ENCODE peak calls at places on chromosomes 12 and 14, in seven cellular contexts. J is Panc1, F is stomach, X is IMR-90, T is cardiac fibroblast, M is heart right ventricle, S is astrocyte of the spinal cord. O is an unnamed sample.

GRCh38 chr14:92154283-92154942 is 32.6 kb downstream of the CPSF2 start:
- DNase-seq in J (no peak), F (no peak), X (peak), T (peak), M (no peak), S (peak), O (peak)

GRCh38 chr14:76212242-76212641 is 60.5 kb downstream of the GPATCH2L start:
- DNase-seq in J (no peak), F (no peak), X (no peak), T (no peak), M (no peak), S (no peak), O (no peak)

GRCh38 chr12:121132601-121133481 is at the start of gene P2RX7:
- DNase-seq in J (no peak), F (peak), X (peak), T (peak), M (peak), S (peak), O (peak)

GRCh38 chr12:104684884-104685283 is 228.1 kb downstream of the CHST11 start:
- DNase-seq in J (no peak), F (no peak), X (peak), T (no peak), M (no peak), S (peak), O (peak)

GRCh38 chr12:111171334-111171733 is 197.6 kb downstream of the PHETA1 start:
- DNase-seq in J (no peak), F (no peak), X (no peak), T (no peak), M (no peak), S (no peak), O (no peak)

GRCh38 chr12:44889871-44890270 is 13.8 kb upstream of the NELL2 start:
- DNase-seq in J (no peak), F (no peak), X (no peak), T (no peak), M (no peak), S (no peak), O (no peak)

GRCh38 chr12:79115743-79116142 is 251.2 kb downstream of the SYT1 start:
- DNase-seq in J (no peak), F (no peak), X (no peak), T (no peak), M (no peak), S (no peak), O (no peak)

GRCh38 chr14:71341160-71341559 is 433.9 kb downstream of the PCNX1 start:
- DNase-seq in J (no peak), F (no peak), X (no peak), T (no peak), M (no peak), S (no peak), O (no peak)

GRCh38 chr12:49505672-49506071 is 33.2 kb upstream of the KCNH3 start:
- DNase-seq in J (no peak), F (no peak), X (peak), T (peak), M (no peak), S (peak), O (peak)

GRCh38 chr12:108311605-108312004 is 27.5 kb downstream of the CMKLR1 start:
- DNase-seq in J (no peak), F (no peak), X (no peak), T (no peak), M (no peak), S (no peak), O (no peak)

GRCh38 chr12:98763656-98764055 is 118.6 kb downstream of the APAF1 start:
- DNase-seq in J (no peak), F (no peak), X (no peak), T (no peak), M (no peak), S (no peak), O (no peak)

GRCh38 chr12:61810486-61810885 is 449.7 kb upstream of the USP15 start:
- DNase-seq in J (no peak), F (no peak), X (no peak), T (no peak), M (no peak), S (no peak), O (no peak)

GRCh38 chr14:59632381-59632780 is 55.8 kb upstream of the CCDC175 start:
- DNase-seq in J (no peak), F (peak), X (peak), T (peak), M (no peak), S (peak), O (peak)

GRCh38 chr12:109539508-109539907 is 33.8 kb downstream of the MMAB start:
- DNase-seq in J (no peak), F (no peak), X (peak), T (peak), M (no peak), S (peak), O (no peak)

GRCh38 chr12:116048886-116049285 is 228.6 kb downstream of the MED13L start:
- DNase-seq in J (no peak), F (no peak), X (no peak), T (peak), M (no peak), S (no peak), O (no peak)

GRCh38 chr12:83365317-83365716 is 678.6 kb downstream of the TMTC2 start:
- DNase-seq in J (no peak), F (no peak), X (no peak), T (no peak), M (no peak), S (no peak), O (no peak)

GRCh38 chr14:32300146-32300545 is 29.0 kb upstream of the AKAP6 start:
- DNase-seq in J (no peak), F (no peak), X (no peak), T (no peak), M (no peak), S (no peak), O (no peak)

GRCh38 chr14:105748204-105748578 is 221.8 kb downstream of the TMEM121 start:
- DNase-seq in J (no peak), F (no peak), X (no peak), T (peak), M (peak), S (no peak), O (no peak)

GRCh38 chr14:105148604-105149145 is 19.9 kb downstream of the JAG2 start:
- DNase-seq in J (no peak), F (no peak), X (no peak), T (no peak), M (no peak), S (no peak), O (no peak)

GRCh38 chr14:68961781-68962584 is 17.1 kb downstream of the ACTN1 start:
- DNase-seq in J (no peak), F (no peak), X (peak), T (peak), M (no peak), S (peak), O (no peak)

GRCh38 chr14:101593411-101594181 is 32.3 kb downstream of the DIO3 start:
- DNase-seq in J (no peak), F (no peak), X (no peak), T (no peak), M (no peak), S (no peak), O (no peak)

GRCh38 chr12:112809684-112810083 is 18.1 kb downstream of the RPH3A start:
- DNase-seq in J (no peak), F (no peak), X (no peak), T (no peak), M (no peak), S (no peak), O (no peak)

GRCh38 chr12:3132636-3133409 is 55.6 kb downstream of the TSPAN9 start:
- DNase-seq in J (no peak), F (no peak), X (peak), T (peak), M (peak), S (peak), O (peak)

GRCh38 chr14:29868000-29868399 is 59.6 kb downstream of the PRKD1 start:
- DNase-seq in J (no peak), F (no peak), X (peak), T (no peak), M (no peak), S (peak), O (peak)

GRCh38 chr12:48197967-48198618 is 5.0 kb downstream of the OR10AD1 start:
- DNase-seq in J (peak), F (peak), X (peak), T (peak), M (peak), S (peak), O (peak)

GRCh38 chr12:48199784-48200198 is 3.3 kb downstream of the OR10AD1 start:
- DNase-seq in J (no peak), F (no peak), X (peak), T (no peak), M (no peak), S (no peak), O (peak)

GRCh38 chr12:48197549-48197966 is 5.5 kb downstream of the OR10AD1 start:
- DNase-seq in J (peak), F (no peak), X (no peak), T (peak), M (no peak), S (peak), O (peak)

GRCh38 chr12:48198619-48198973 is 4.5 kb downstream of the OR10AD1 start:
- DNase-seq in J (no peak), F (peak), X (no peak), T (no peak), M (peak), S (no peak), O (peak)

DNA sequence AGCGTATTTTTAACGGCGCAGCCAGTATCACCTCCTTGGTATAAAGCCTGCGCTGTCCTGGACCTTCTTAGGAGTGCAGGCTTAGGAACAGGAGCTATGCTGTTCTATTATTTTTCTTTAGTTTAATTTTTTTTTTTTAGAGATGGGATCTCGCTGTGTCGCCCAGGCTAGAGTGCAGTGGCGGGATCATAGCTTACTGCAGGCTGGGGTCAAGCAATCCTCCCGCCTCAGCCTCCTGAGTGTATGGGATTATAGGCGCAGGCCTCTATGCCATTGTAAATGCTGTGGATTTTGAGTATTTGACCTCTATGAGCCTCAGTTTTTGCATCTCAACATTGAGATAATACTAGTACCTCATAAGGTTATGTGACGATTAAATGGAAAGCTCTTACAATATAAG is 4.1 kb downstream of the OR10AD1 start:
- DNase-seq in J (no peak), F (no peak), X (no peak), T (no peak), M (no peak), S (no peak), O (no peak)
- H3K4me3 ChIP-seq in J (peak), F (peak), X (peak), T (peak), M (peak), S (peak), O (peak)

DNA sequence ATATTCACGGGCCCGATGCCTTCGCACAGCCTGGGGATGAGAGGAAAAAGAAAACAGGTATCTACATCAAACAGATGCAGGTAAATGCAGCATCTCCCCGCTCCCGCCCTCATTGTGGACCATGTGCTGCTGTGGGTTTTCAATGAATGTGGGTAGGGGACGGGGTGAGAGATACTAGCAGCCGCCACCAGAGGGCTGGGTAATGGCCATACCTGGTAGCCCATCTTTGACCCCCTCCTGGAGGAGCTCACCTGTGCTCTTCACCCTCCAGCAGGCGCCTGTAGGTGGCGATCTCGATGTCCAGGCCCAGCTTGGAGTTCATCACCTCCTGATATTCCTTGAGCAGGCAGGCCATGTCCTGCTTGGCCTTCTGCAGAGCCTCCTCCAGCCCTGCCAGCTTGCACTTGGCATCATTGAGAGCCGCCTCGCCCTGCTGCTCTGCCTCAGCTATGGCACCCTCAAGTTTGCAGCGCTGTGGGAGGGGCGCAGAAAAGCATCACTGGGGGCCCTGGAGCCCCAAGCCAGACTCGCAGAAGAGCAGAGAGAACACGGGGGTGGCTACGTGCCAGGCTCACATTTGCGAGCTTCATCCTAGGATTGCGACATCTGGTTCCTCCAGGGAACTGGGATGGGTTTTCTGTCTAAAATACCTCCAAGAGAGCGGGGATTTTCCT is 10.2 kb downstream of the KRT82 start:
- DNase-seq in J (no peak), F (no peak), X (no peak), T (peak), M (no peak), S (no peak), O (peak)
- TF ChIP-seq CTCF in J (peak), F (peak), X (no peak), T (peak), M (no peak), S (peak), O (peak)

DNA sequence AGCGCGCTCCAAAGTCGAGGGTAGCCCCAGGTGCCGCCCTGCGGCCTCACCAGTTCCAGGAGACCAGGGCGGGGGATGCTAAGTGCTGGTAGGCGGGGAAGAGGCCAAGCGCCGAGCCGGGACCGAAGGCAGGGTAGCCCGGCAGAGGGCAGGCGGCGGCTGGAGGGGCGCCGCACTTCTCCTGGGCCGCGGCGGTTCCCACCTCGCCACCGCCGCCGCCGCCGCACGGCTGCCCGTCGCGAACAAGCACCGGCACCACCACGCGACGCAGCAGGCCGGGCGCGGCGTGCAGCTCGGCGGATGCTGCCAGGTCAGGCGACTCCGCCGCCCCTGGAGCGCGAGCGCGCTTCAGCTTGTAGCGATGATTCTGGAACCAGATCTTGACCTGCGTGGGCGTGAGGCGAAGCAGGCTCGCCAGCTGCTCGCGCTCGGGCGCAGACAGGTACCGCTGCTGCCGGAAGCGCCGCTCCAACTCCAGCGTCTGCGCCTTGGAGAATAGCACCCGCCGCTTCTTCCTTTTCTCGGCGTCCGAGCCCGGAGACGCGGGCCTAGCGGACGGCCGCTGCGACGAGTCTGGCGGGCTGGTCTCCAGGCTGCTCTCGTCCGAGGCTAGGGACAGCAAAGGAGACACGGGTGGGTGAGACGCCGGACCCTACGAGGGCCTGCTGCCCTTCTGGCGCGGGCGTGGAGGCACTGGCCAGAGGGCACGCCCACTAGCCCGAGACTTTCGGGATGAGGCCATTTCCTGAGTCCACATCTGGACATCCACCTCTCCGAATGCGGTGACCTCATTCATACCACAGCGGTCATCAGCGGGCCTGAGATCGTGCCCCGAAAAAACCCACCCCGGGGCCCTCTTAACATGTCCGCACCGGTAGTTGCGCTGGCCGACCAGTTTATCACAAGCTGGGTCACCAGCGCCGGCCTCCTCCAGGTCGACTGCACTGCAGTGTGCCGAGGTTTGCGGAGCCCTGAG is 1.3 kb downstream of the NKX2-8 start:
- DNase-seq in J (no peak), F (no peak), X (peak), T (peak), M (no peak), S (peak), O (peak)
- H3K4me3 ChIP-seq in J (peak), F (peak), X (peak), T (peak), M (peak), S (peak), O (peak)

GRCh38 chr12:13044002-13044858 is at the start of gene FAM234B:
- DNase-seq in J (no peak), F (peak), X (peak), T (peak), M (peak), S (peak), O (peak)
- TF ChIP-seq CTCF in J (peak), F (no peak), X (no peak), T (no peak), M (no peak), S (peak), O (no peak)

GRCh38 chr14:42159138-42159537 is 552.5 kb downstream of the LRFN5 start:
- DNase-seq in J (no peak), F (no peak), X (no peak), T (no peak), M (no peak), S (no peak), O (no peak)
- H3K4me3 ChIP-seq in J (no peak), F (no peak), X (no peak), T (no peak), M (no peak), S (no peak), O (no peak)

DNA sequence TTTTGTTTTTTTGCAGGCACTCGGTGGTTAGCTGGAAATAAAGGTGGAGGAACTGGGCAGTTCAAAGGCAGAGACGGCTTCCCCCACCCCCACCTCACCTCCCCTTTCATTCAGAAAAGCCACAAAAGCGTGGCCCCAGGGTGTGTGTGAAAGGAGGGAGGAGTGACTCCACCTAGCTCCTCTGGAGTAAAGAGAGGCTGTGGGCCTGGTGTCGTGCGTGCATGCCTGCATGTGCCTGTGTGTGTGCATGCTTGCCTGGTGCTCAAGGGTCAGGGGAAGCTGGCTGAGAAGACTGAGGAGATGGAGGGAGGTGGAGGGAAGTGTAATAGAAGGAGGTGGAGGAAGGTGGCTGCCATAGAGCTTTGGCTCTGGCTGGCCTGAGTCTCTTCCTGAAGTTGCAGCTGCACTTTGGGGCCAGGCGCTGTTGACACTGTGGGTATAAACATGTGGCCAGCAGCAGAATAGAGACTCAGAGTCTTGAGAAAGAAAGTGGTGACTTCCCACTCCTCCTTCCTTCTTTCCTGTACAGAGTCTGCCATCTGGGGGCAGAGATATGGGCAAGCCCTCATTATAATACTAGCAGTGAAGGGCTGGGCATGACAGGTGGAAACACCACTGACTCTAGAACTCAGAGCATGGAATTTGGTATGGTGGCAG is 36.9 kb upstream of the SINHCAF start:
- DNase-seq in J (no peak), F (peak), X (no peak), T (no peak), M (no peak), S (no peak), O (no peak)
- TF ChIP-seq CTCF in J (no peak), F (no peak), X (no peak), T (no peak), M (no peak), S (no peak), O (no peak)

GRCh38 chr14:95460647-95461478 is 55.6 kb downstream of the SYNE3 start:
- DNase-seq in J (no peak), F (no peak), X (peak), T (peak), M (no peak), S (peak), O (peak)
- H3K4me3 ChIP-seq in J (no peak), F (no peak), X (no peak), T (no peak), M (no peak), S (no peak), O (no peak)

GRCh38 chr12:73731658-73732057 is 806.0 kb upstream of the ATXN7L3B start:
- DNase-seq in J (no peak), F (no peak), X (no peak), T (no peak), M (no peak), S (peak), O (no peak)
- TF ChIP-seq CTCF in J (no peak), F (no peak), X (no peak), T (no peak), M (no peak), S (no peak), O (no peak)